ENCODE peak calls at places on chromosome 20, in six cellular contexts. T is lower leg skin, I is breast epithelium, L is PC-9, Z is HCT116, A is astrocyte of the cerebellum. U is an unnamed sample.

GRCh38 chr20:41524980-41525613 is 93.1 kb downstream of the CHD6 start:
- DNase-seq in L (no peak), A (no peak), T (peak; percentile 43), Z (no peak), I (peak; percentile 80), U (peak; percentile 65)

GRCh38 chr20:992801-993535 is 9.1 kb downstream of the RSPO4 start:
- DNase-seq in L (no peak), Z (no peak), A (no peak), I (no peak), T (no peak), U (no peak)

GRCh38 chr20:31606928-31607639 is 2.0 kb downstream of the ID1 start:
- DNase-seq in I (no peak), L (peak; percentile 41), A (peak; percentile 79), T (no peak), Z (peak; percentile 93), U (no peak)

GRCh38 chr20:23536601-23537000 is 31.7 kb downstream of the CST9L start:
- DNase-seq in I (no peak), T (no peak), Z (no peak), L (no peak), A (no peak), U (no peak)

GRCh38 chr20:10419550-10420133 is 14.4 kb downstream of the MKKS start:
- DNase-seq in A (no peak), L (peak; percentile 9), I (no peak), T (no peak), Z (peak; percentile 76), U (no peak)

GRCh38 chr20:10376271-10377075 is 57.5 kb downstream of the MKKS start:
- DNase-seq in Z (no peak), A (peak; percentile 86), L (no peak), T (no peak), I (no peak), U (no peak)

GRCh38 chr20:297925-298754 is 770 bp downstream of the ZCCHC3 start:
- DNase-seq in L (peak; percentile 57), Z (no peak), A (no peak), I (peak; percentile 50), T (peak; percentile 56), U (peak; percentile 75)

GRCh38 chr20:14117768-14118167 is 122.5 kb downstream of the MACROD2 start:
- DNase-seq in A (no peak), T (no peak), L (no peak), I (no peak), Z (no peak), U (no peak)

GRCh38 chr20:52175840-52176239 is 15.7 kb downstream of the ZFP64 start:
- DNase-seq in L (no peak), T (no peak), Z (no peak), I (no peak), A (no peak), U (no peak)

GRCh38 chr20:23165307-23165750 is 79.2 kb upstream of the CD93 start:
- DNase-seq in T (no peak), L (no peak), I (no peak), A (no peak), Z (no peak), U (no peak)

GRCh38 chr20:53582574-53583351 is 10.9 kb downstream of the ZNF217 start:
- DNase-seq in Z (no peak), L (peak; percentile 36), A (peak; percentile 74), I (no peak), T (no peak), U (no peak)

GRCh38 chr20:50438986-50439407 is 71.2 kb upstream of the PTPN1 start:
- DNase-seq in A (no peak), I (peak; percentile 77), T (no peak), L (peak; percentile 90), Z (peak; percentile 81), U (no peak)

GRCh38 chr20:25372584-25373336 is 17.9 kb downstream of the ABHD12 start:
- DNase-seq in Z (no peak), T (no peak), A (peak; percentile 89), I (no peak), L (no peak), U (no peak)

GRCh38 chr20:46331612-46332361 is 23.5 kb upstream of the CDH22 start:
- DNase-seq in A (no peak), T (no peak), I (no peak), Z (no peak), L (no peak), U (no peak)

GRCh38 chr20:16984481-16984880 is 236.3 kb downstream of the OTOR start:
- DNase-seq in L (no peak), A (no peak), T (no peak), I (no peak), Z (no peak), U (no peak)

GRCh38 chr20:43541214-43541613 is 17.6 kb upstream of the SGK2 start:
- DNase-seq in A (no peak), T (no peak), I (no peak), L (no peak), Z (no peak), U (no peak)

DNA sequence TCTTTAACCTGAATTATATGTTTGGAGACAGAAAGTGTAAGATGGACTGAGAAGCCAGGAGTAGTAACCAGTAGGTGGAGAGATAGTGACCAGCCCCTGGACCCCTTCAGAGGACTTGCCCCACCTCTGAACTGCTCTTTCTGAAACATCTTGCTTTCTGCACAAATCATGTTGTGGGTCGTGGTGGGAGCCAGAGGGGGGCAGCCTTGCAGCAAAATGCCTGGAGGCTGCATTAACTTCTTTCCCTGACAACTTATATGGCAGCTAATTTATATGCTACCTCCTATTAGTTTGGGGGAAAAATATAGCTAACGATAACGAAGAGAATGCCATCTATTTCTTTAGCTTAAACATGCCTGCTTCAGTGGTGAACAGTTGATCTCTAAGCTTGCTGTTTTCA is 859.8 kb downstream of the MAFB start:
- DNase-seq in A (no peak), T (no peak), Z (no peak), I (no peak), L (no peak), U (no peak)
- TF ChIP-seq CTCF in A (peak; percentile 59), T (no peak), Z (no peak), I (no peak), L (no peak), U (peak; percentile 35)

GRCh38 chr20:58378704-58379103 is 10.3 kb upstream of the VAPB start:
- DNase-seq in I (no peak), A (no peak), L (no peak), T (no peak), Z (no peak), U (no peak)
- H3K4me3 ChIP-seq in I (no peak overlapping the region), A (no peak overlapping the region), L (no peak overlapping the region), T (no peak overlapping the region), Z (no peak overlapping the region), U (no peak overlapping the region)

GRCh38 chr20:40502431-40502992 is 186.5 kb downstream of the MAFB start:
- DNase-seq in A (no peak), L (no peak), T (no peak), Z (no peak), I (no peak), U (no peak)

GRCh38 chr20:40510622-40511021 is 178.4 kb downstream of the MAFB start:
- DNase-seq in Z (no peak), T (no peak), L (no peak), A (no peak), I (no peak), U (no peak)

GRCh38 chr20:40508821-40509220 is 180.2 kb downstream of the MAFB start:
- DNase-seq in A (no peak), L (no peak), Z (no peak), T (no peak), I (no peak), U (no peak)

GRCh38 chr20:40511478-40511877 is 177.6 kb downstream of the MAFB start:
- DNase-seq in T (peak; percentile 66), L (no peak), I (peak; percentile 82), Z (no peak), A (peak; percentile 93), U (peak; percentile 13)

DNA sequence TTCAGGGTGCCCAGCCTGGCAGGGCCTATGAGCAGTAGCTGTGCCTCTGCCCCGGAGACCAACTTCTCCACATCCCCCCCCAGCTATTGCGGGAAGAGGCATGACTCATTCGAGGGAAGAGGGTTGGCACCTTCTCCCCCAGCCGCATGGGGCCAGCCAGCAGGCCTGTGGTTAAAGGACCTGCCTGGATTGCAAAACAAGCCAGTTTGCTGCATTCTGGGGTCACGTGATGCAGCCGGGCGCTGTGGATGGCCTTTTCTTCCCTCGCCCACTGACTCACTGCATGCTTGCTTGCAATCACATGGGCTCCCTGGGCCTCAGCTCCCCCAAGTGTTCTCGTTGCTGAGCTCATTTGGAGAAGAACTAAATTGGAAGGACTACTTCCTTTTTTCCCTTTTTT is 182.5 kb downstream of the MAFB start:
- DNase-seq in T (peak; percentile 95), L (peak; percentile 37), Z (peak; percentile 78), A (peak; percentile 98), I (peak; percentile 96), U (no peak)
- TF ChIP-seq CTCF in T (no peak), L (no peak), Z (no peak), A (no peak), I (no peak), U (no peak)

GRCh38 chr20:8573686-8574085 is 441.6 kb downstream of the PLCB1 start:
- DNase-seq in I (no peak), L (no peak), Z (no peak), T (no peak), A (no peak), U (no peak)
- H3K4me3 ChIP-seq in I (no peak overlapping the region), L (no peak overlapping the region), Z (no peak overlapping the region), T (no peak overlapping the region), A (no peak overlapping the region), U (no peak overlapping the region)

DNA sequence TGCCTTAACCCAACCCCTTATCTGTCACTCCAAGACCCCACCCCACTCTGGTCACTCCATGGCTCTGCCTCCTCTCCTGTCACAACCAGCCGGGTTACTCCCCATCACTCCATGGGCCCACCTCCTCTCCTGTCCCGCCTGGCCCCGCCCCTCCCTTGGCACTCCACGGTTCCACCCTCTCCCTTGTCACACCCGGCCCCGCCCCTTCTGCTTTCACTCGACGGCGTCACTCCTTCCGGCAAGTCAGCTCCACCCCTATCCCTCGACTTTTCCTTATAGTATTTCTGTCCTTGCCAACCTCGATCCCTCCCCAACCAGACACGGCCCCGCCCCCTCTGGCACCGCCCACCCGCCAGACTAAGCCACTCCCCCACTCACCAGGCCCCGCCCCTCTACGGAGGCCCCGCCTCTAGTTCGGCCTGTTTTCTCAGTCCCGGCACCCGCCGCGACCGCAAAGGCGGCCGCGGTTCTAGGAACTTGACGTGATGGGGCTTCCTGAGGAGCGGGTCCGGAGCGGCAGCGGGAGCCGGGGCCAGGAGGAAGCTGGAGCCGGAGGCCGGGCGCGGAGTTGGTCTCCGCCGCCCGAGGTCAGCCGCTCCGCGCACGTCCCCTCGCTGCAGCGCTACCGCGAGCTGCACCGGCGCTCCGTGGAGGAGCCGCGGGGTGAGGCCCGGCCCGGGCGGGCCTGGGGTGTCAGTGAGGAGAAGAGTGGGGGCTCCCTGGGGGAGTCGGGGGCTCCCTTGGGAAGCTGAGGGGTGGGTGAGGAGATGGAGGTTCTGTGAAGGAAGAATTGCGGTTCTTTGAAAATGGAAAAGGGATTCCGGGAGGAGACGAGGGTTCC is at the start of gene ACSS2:
- DNase-seq in Z (peak; percentile 98), T (peak; percentile 99), A (peak; percentile 96), L (peak; percentile 100), I (peak; percentile 99), U (peak; percentile 99)
- TF ChIP-seq CTCF in Z (no peak), T (no peak), A (no peak), L (no peak), I (no peak), U (no peak)

U was measured in LNCaP clone FGC.